ENCODE peak calls at places on chromosomes 16 and 17, in nine cellular contexts. J, D, F, H, M, U, L, C and V are unnamed samples.

GRCh38 chr17:46764709-46765401 is 53.6 kb downstream of the WNT3 start:
- DNase-seq in C (no peak), L (no peak), J (no peak), M (no peak), U (no peak), F (peak; percentile 95), H (no peak), D (no peak), V (peak; percentile 84)

GRCh38 chr17:81398170-81398854 is 3.1 kb downstream of the BAHCC1 start:
- DNase-seq in D (no peak), F (peak; percentile 91), M (no peak), C (no peak), U (no peak), H (no peak), L (no peak), J (no peak), V (no peak)

GRCh38 chr16:57686577-57686976 is 8.0 kb upstream of the DRC7 start:
- DNase-seq in U (no peak), C (no peak), M (no peak), L (no peak), F (peak; percentile 68), H (no peak), J (no peak), D (no peak), V (no peak)

GRCh38 chr17:80071116-80071980 is 30.0 kb upstream of the GAA start:
- DNase-seq in H (no peak), D (peak; percentile 87), C (no peak), U (no peak), M (no peak), L (no peak), J (no peak), F (peak; percentile 92), V (peak; percentile 75)

GRCh38 chr16:78303946-78304345 is 204.5 kb downstream of the WWOX start:
- DNase-seq in U (no peak), D (no peak), L (no peak), C (no peak), J (no peak), M (no peak), F (no peak), H (no peak), V (no peak)

GRCh38 chr17:79977711-79978544 is 57.7 kb downstream of the TBC1D16 start:
- DNase-seq in L (no peak), J (no peak), F (no peak), M (no peak), C (no peak), H (no peak), U (no peak), D (peak; percentile 63), V (no peak)

GRCh38 chr17:60153606-60154355 is 4.0 kb downstream of the CA4 start:
- DNase-seq in H (no peak), U (no peak), D (no peak), C (no peak), J (no peak), M (no peak), L (no peak), F (peak; percentile 93), V (peak; percentile 14)

GRCh38 chr17:42428141-42428944 is 5.3 kb upstream of the CAVIN1 start:
- DNase-seq in F (peak; percentile 95), L (no peak), H (peak; percentile 34), C (no peak), U (peak; percentile 56), J (peak; percentile 49), M (peak; percentile 34), D (peak; percentile 32), V (no peak)

GRCh38 chr17:71409712-71410111 is 711.1 kb upstream of the SOX9 start:
- DNase-seq in D (no peak), J (no peak), H (no peak), L (no peak), M (no peak), U (no peak), F (peak; percentile 76), C (no peak), V (no peak)

GRCh38 chr16:82782715-82783251 is 156.0 kb downstream of the CDH13 start:
- DNase-seq in H (no peak), F (no peak), J (no peak), U (no peak), L (no peak), D (no peak), C (peak; percentile 55), M (no peak), V (peak; percentile 54)

GRCh38 chr16:86959182-86959651 is 358.0 kb downstream of the C16orf95 start:
- DNase-seq in C (no peak), J (no peak), M (no peak), U (no peak), F (peak; percentile 62), H (no peak), D (peak; percentile 37), L (no peak), V (no peak)

GRCh38 chr16:80619824-80620223 is 79.0 kb downstream of the DYNLRB2 start:
- DNase-seq in M (no peak), C (no peak), F (no peak), D (no peak), U (no peak), J (no peak), H (no peak), L (no peak), V (no peak)

GRCh38 chr16:85778873-85779272 is 20.5 kb downstream of the EMC8 start:
- DNase-seq in J (no peak), L (no peak), F (no peak), M (no peak), C (no peak), D (no peak), U (no peak), H (no peak), V (no peak)

GRCh38 chr17:45812102-45812501 is 28.0 kb downstream of the CRHR1 start:
- DNase-seq in F (no peak), D (no peak), U (no peak), C (no peak), J (no peak), M (no peak), L (no peak), H (no peak), V (no peak)

GRCh38 chr17:35148144-35148543 is 527 bp downstream of the UNC45B start:
- DNase-seq in H (no peak), U (no peak), J (no peak), C (no peak), L (no peak), M (no peak), D (no peak), F (no peak), V (no peak)

GRCh38 chr17:14201087-14201486 is 35.6 kb downstream of the CDRT15 start:
- DNase-seq in D (no peak), C (no peak), J (no peak), F (no peak), L (no peak), U (no peak), H (peak; percentile 45), M (peak; percentile 33), V (no peak)